ENCODE peak calls at places on chromosome 20, in seven cellular contexts. A is ovary, W is neural progenitor cell, T is astrocyte, Q is IMR-90, R is GM12878, N is uterus. I is an unnamed sample.

GRCh38 chr20:17460119-17460518 is 71.1 kb downstream of the BFSP1 start:
- DNase-seq in A (no peak), W (no peak), T (no peak), Q (no peak), R (no peak), N (no peak), I (no peak)

GRCh38 chr20:53757472-53757913 is 163.9 kb upstream of the ZNF217 start:
- DNase-seq in A (no peak), W (no peak), T (no peak), Q (no peak), R (no peak), N (no peak), I (no peak)

GRCh38 chr20:25285856-25286798 is 38.2 kb downstream of the PYGB start:
- DNase-seq in A (peak; percentile 9), W (no peak), T (no peak), Q (no peak), R (no peak), N (peak; percentile 9), I (peak; percentile 59)

GRCh38 chr20:51034461-51034860 is 11.6 kb upstream of the KCNG1 start:
- DNase-seq in A (no peak), W (no peak), T (no peak), Q (no peak), R (no peak), N (no peak), I (no peak)

GRCh38 chr20:38581013-38581412 is at the start of gene ADIG:
- DNase-seq in A (no peak), W (peak; percentile 11), T (no peak), Q (no peak), R (no peak), N (no peak), I (no peak)

GRCh38 chr20:46520976-46521579 is 7.7 kb upstream of the ZNF334 start:
- DNase-seq in A (peak; percentile 15), W (peak; percentile 83), T (peak; percentile 23), Q (peak; percentile 64), R (peak; percentile 25), N (no peak), I (no peak)

GRCh38 chr20:51573576-51574243 is 31.2 kb upstream of the NFATC2 start:
- DNase-seq in A (no peak), W (no peak), T (peak; percentile 41), Q (no peak), R (no peak), N (no peak), I (no peak)

GRCh38 chr20:13061381-13061780 is 52.6 kb downstream of the SPTLC3 start:
- DNase-seq in A (no peak), W (no peak), T (no peak), Q (no peak), R (no peak), N (no peak), I (no peak)

GRCh38 chr20:4864292-4864691 is 137.0 kb downstream of the SLC23A2 start:
- DNase-seq in A (no peak), W (no peak), T (no peak), Q (peak; percentile 5), R (no peak), N (no peak), I (no peak)

GRCh38 chr20:44405785-44406571 is 50.5 kb downstream of the HNF4A start:
- DNase-seq in A (no peak), W (no peak), T (no peak), Q (no peak), R (no peak), N (no peak), I (no peak)
- H3K27ac ChIP-seq in A (no peak overlapping the region), W (no peak overlapping the region), T (no peak overlapping the region), Q (no peak overlapping the region), R (no peak overlapping the region), N (no peak overlapping the region), I (no peak overlapping the region)

DNA sequence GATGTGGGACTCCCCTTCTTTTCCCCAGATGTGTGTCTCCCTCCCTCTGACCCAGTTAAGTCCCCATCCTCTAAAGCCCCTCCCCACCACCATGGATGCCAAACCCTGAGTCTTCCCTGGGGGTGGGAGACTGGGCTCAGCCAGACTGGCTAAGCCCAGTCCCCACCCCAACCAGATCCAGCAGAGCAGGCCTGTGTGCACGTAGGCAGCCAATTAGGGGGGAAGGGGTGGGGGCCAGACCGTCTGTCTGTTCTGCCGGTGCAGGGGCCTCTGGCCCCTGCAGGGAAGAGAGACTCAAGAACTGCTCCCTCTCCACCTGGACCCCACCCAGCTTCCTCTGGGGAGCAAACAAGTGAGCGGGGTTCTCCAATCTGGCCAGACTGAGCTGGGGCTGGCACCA is 605 bp downstream of the COX4I2 start:
- DNase-seq in A (no peak), W (no peak), T (no peak), Q (no peak), R (no peak), N (no peak), I (no peak)
- H3K27ac ChIP-seq in A (no peak overlapping the region), W (no peak overlapping the region), T (no peak overlapping the region), Q (no peak overlapping the region), R (no peak overlapping the region), N (peak overlapping the region; percentile 64), I (no peak overlapping the region)

GRCh38 chr20:63556873-63557478 is 3.0 kb downstream of the FNDC11 start:
- DNase-seq in A (no peak), W (peak; percentile 83), T (no peak), Q (no peak), R (no peak), N (no peak), I (no peak)
- H3K27ac ChIP-seq in A (no peak overlapping the region), W (no peak overlapping the region), T (no peak overlapping the region), Q (no peak overlapping the region), R (no peak overlapping the region), N (no peak overlapping the region), I (no peak overlapping the region)

GRCh38 chr20:63568986-63569949 is 4.8 kb downstream of the HELZ2 start:
- DNase-seq in A (no peak), W (no peak), T (no peak), Q (no peak), R (no peak), N (no peak), I (no peak)
- H3K27ac ChIP-seq in A (no peak overlapping the region), W (no peak overlapping the region), T (no peak overlapping the region), Q (no peak overlapping the region), R (no peak overlapping the region), N (no peak overlapping the region), I (no peak overlapping the region)

GRCh38 chr20:35133735-35134134 is 13.4 kb downstream of the EDEM2 start:
- DNase-seq in A (no peak), W (no peak), T (no peak), Q (no peak), R (no peak), N (no peak), I (no peak)
- H3K27ac ChIP-seq in A (no peak overlapping the region), W (no peak overlapping the region), T (no peak overlapping the region), Q (no peak overlapping the region), R (no peak overlapping the region), N (no peak overlapping the region), I (no peak overlapping the region)

GRCh38 chr20:59026904-59027745 is 5.0 kb downstream of the ATP5F1E start:
- DNase-seq in A (no peak), W (no peak), T (no peak), Q (no peak), R (no peak), N (no peak), I (no peak)

GRCh38 chr20:59025511-59025910 is 6.3 kb downstream of the TUBB1 start:
- DNase-seq in A (no peak), W (no peak), T (no peak), Q (no peak), R (no peak), N (no peak), I (no peak)

GRCh38 chr20:59028812-59029211 is 3.3 kb downstream of the ATP5F1E start:
- DNase-seq in A (no peak), W (no peak), T (no peak), Q (peak; percentile 25), R (no peak), N (no peak), I (no peak)

GRCh38 chr20:59025086-59025485 is 5.9 kb downstream of the TUBB1 start:
- DNase-seq in A (no peak), W (no peak), T (no peak), Q (no peak), R (no peak), N (no peak), I (no peak)

DNA sequence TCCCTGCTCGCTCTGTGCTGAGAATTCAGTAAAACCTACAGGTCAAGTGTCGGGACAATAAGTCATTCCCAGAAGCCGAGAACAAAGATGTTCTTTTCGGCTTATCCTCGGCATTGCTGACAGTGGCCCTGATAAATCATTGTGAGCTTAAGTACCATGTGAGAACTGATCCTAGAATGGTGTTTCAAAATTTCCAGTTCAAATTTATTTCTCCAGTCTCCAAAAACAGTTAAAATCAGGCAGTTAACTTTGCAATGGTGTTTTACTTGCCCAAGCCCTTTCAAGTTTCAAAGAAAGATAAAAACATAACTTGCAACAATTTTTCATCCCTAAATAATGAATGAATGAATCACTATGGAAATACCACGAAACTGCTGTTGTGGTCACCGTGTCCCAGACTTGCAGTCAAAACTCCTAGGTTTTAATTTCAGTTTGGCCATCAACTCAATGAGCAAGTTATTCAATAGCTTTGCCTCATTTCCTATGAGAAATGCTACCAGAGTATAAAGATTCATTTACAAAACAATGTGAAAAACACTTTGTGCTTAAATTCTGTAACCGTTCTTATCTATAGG is 4.3 kb downstream of the ATP5F1E start:
- DNase-seq in A (no peak), W (no peak), T (peak; percentile 84), Q (peak; percentile 78), R (no peak), N (no peak), I (no peak)
- H3K27ac ChIP-seq in A (no peak overlapping the region), W (no peak overlapping the region), T (peak overlapping the region; percentile 39), Q (no peak overlapping the region), R (no peak overlapping the region), N (no peak overlapping the region), I (no peak overlapping the region)

GRCh38 chr20:58268936-58269619 is 40.4 kb upstream of the RAB22A start:
- DNase-seq in A (no peak), W (no peak), T (peak; percentile 20), Q (peak; percentile 46), R (no peak), N (no peak), I (no peak)
- H3K27ac ChIP-seq in A (no peak overlapping the region), W (no peak overlapping the region), T (no peak overlapping the region), Q (no peak overlapping the region), R (no peak overlapping the region), N (no peak overlapping the region), I (no peak overlapping the region)